ENCODE peak calls at places on chromosomes 1 and 21, in seven cellular contexts. One of them, this sample, is unnamed.
A peak's percentile ranks its signal among the peaks of the same experiment; 100 is the strongest.

GRCh38 chr1:26730695-26731094 is 34.9 kb downstream of the ARID1A start:
- DNase-seq in A549: no peak
- DNase-seq in sigmoid colon: no peak
- DNase-seq in PC-3: no peak
- DNase-seq in GM23338: no peak
- DNase-seq in ovary: no peak
- DNase-seq in fibroblast of lung: peak; percentile 61
- DNase-seq in this sample: no peak

GRCh38 chr1:65505547-65506325 is 85.3 kb downstream of the LEPR start:
- DNase-seq in ovary: peak; percentile 30
- DNase-seq in A549: no peak
- DNase-seq in sigmoid colon: no peak
- DNase-seq in PC-3: no peak
- DNase-seq in GM23338: peak; percentile 20
- DNase-seq in fibroblast of lung: peak; percentile 33
- DNase-seq in this sample: no peak

GRCh38 chr1:152220166-152221163 is 3.5 kb downstream of the HRNR start:
- DNase-seq in GM23338: no peak
- DNase-seq in ovary: peak; percentile 8
- DNase-seq in fibroblast of lung: no peak
- DNase-seq in sigmoid colon: peak; percentile 57
- DNase-seq in A549: no peak
- DNase-seq in PC-3: no peak
- DNase-seq in this sample: no peak

GRCh38 chr1:86155807-86156561 is 588 bp downstream of the COL24A1 start:
- DNase-seq in sigmoid colon: peak; percentile 85
- DNase-seq in PC-3: no peak
- DNase-seq in ovary: peak; percentile 53
- DNase-seq in A549: no peak
- DNase-seq in GM23338: peak; percentile 53
- DNase-seq in fibroblast of lung: peak; percentile 53
- DNase-seq in this sample: peak; percentile 15

GRCh38 chr1:21641967-21642366 is 27.2 kb downstream of the RAP1GAP start:
- DNase-seq in fibroblast of lung: no peak
- DNase-seq in PC-3: no peak
- DNase-seq in GM23338: no peak
- DNase-seq in sigmoid colon: no peak
- DNase-seq in ovary: no peak
- DNase-seq in A549: no peak
- DNase-seq in this sample: peak; percentile 90

GRCh38 chr1:212621043-212621829 is 12.7 kb downstream of the ATF3 start:
- DNase-seq in ovary: no peak
- DNase-seq in sigmoid colon: no peak
- DNase-seq in PC-3: no peak
- DNase-seq in fibroblast of lung: no peak
- DNase-seq in A549: no peak
- DNase-seq in GM23338: no peak
- DNase-seq in this sample: no peak

GRCh38 chr1:86396503-86396900 is 379 bp upstream of the ODF2L start:
- DNase-seq in PC-3: no peak
- DNase-seq in fibroblast of lung: no peak
- DNase-seq in sigmoid colon: no peak
- DNase-seq in ovary: no peak
- DNase-seq in A549: no peak
- DNase-seq in GM23338: peak; percentile 47
- DNase-seq in this sample: no peak

GRCh38 chr1:20199410-20199809 is 13.1 kb upstream of the PLA2G2C start:
- DNase-seq in ovary: no peak
- DNase-seq in fibroblast of lung: no peak
- DNase-seq in GM23338: no peak
- DNase-seq in A549: no peak
- DNase-seq in PC-3: peak; percentile 76
- DNase-seq in sigmoid colon: no peak
- DNase-seq in this sample: no peak

GRCh38 chr1:109167114-109167513 is 46.6 kb upstream of the SARS1 start:
- DNase-seq in GM23338: no peak
- DNase-seq in ovary: no peak
- DNase-seq in PC-3: no peak
- DNase-seq in sigmoid colon: no peak
- DNase-seq in fibroblast of lung: peak; percentile 59
- DNase-seq in A549: no peak
- DNase-seq in this sample: no peak

GRCh38 chr21:46297311-46298082 is 11.4 kb downstream of the YBEY start:
- DNase-seq in sigmoid colon: no peak
- DNase-seq in GM23338: peak; percentile 79
- DNase-seq in A549: no peak
- DNase-seq in ovary: peak; percentile 43
- DNase-seq in PC-3: no peak
- DNase-seq in fibroblast of lung: peak; percentile 33
- DNase-seq in this sample: no peak

GRCh38 chr21:46295177-46295711 is 9.1 kb downstream of the YBEY start:
- DNase-seq in A549: no peak
- DNase-seq in ovary: no peak
- DNase-seq in GM23338: peak; percentile 22
- DNase-seq in fibroblast of lung: peak; percentile 85
- DNase-seq in PC-3: no peak
- DNase-seq in sigmoid colon: no peak
- DNase-seq in this sample: no peak

GRCh38 chr21:46294647-46295176 is 8.6 kb downstream of the YBEY start:
- DNase-seq in fibroblast of lung: peak; percentile 86
- DNase-seq in A549: no peak
- DNase-seq in sigmoid colon: no peak
- DNase-seq in GM23338: no peak
- DNase-seq in PC-3: no peak
- DNase-seq in ovary: no peak
- DNase-seq in this sample: no peak

GRCh38 chr21:46298083-46298412 is 11.9 kb downstream of the YBEY start:
- DNase-seq in A549: no peak
- DNase-seq in ovary: no peak
- DNase-seq in sigmoid colon: no peak
- DNase-seq in fibroblast of lung: no peak
- DNase-seq in PC-3: no peak
- DNase-seq in GM23338: no peak
- DNase-seq in this sample: no peak

DNA sequence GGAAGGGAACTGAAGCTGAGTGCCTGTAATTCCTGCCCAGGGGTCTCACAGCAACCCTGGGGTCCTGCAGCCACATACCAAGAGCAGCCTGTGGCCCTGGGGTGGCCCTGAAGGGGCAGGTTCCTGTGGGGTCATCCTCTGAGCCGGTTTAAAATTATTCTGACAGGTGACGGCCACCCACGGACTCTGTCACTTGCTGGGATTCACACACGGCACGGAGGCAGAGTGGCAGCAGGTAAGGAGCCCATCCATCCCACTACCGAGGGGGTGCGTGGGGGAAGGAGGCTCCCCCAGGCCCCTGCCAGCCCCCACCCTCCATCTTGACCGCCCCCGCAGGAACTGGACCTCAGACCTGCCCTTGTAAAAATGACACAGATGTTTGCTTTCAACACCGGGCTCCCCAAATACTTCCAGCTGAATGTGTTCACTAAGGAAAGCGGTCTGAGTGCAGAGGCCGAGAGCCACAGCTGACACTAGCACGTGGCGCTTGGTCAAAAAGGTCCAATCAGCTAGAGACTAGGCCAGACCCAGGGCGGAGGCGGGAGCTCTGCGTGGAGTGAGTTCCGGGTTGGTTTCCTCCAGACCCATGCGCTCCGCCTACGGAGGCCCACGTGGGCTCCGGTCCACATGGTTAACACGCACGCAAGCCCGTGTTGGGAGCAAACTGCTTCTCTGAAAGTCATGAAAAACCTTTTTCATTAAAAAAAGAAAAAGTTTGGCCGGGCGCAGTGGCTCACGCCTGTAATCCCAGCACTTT is 10.0 kb downstream of the YBEY start:
- DNase-seq in PC-3: no peak
- DNase-seq in ovary: peak; percentile 73
- DNase-seq in GM23338: peak; percentile 59
- DNase-seq in fibroblast of lung: peak; percentile 40
- DNase-seq in sigmoid colon: peak; percentile 95
- DNase-seq in A549: no peak
- DNase-seq in this sample: peak; percentile 62
- H3K27ac ChIP-seq in PC-3: no peak overlapping the region
- H3K27ac ChIP-seq in ovary: peak overlapping the region; percentile 61
- H3K27ac ChIP-seq in GM23338: no peak overlapping the region
- H3K27ac ChIP-seq in fibroblast of lung: no peak overlapping the region
- H3K27ac ChIP-seq in sigmoid colon: peak overlapping the region; percentile 60
- H3K27ac ChIP-seq in A549: no peak overlapping the region
- H3K27ac ChIP-seq in this sample: no peak overlapping the region

GRCh38 chr1:111222308-111223125 is 5.0 kb upstream of the CHI3L2 start:
- DNase-seq in GM23338: peak; percentile 89
- DNase-seq in sigmoid colon: peak; percentile 83
- DNase-seq in fibroblast of lung: peak; percentile 49
- DNase-seq in ovary: peak; percentile 74
- DNase-seq in A549: peak; percentile 56
- DNase-seq in PC-3: peak; percentile 90
- DNase-seq in this sample: peak; percentile 75

GRCh38 chr1:111221276-111221632 is 6.3 kb upstream of the CHI3L2 start:
- DNase-seq in sigmoid colon: no peak
- DNase-seq in GM23338: no peak
- DNase-seq in PC-3: no peak
- DNase-seq in fibroblast of lung: no peak
- DNase-seq in A549: no peak
- DNase-seq in ovary: no peak
- DNase-seq in this sample: no peak

GRCh38 chr1:111220302-111220890 is 7.1 kb upstream of the CHI3L2 start:
- DNase-seq in GM23338: no peak
- DNase-seq in fibroblast of lung: no peak
- DNase-seq in A549: no peak
- DNase-seq in PC-3: no peak
- DNase-seq in ovary: no peak
- DNase-seq in sigmoid colon: no peak
- DNase-seq in this sample: no peak

GRCh38 chr1:111223126-111223443 is 4.4 kb upstream of the CHI3L2 start:
- DNase-seq in A549: no peak
- DNase-seq in PC-3: no peak
- DNase-seq in GM23338: no peak
- DNase-seq in ovary: no peak
- DNase-seq in fibroblast of lung: no peak
- DNase-seq in sigmoid colon: no peak
- DNase-seq in this sample: no peak

DNA sequence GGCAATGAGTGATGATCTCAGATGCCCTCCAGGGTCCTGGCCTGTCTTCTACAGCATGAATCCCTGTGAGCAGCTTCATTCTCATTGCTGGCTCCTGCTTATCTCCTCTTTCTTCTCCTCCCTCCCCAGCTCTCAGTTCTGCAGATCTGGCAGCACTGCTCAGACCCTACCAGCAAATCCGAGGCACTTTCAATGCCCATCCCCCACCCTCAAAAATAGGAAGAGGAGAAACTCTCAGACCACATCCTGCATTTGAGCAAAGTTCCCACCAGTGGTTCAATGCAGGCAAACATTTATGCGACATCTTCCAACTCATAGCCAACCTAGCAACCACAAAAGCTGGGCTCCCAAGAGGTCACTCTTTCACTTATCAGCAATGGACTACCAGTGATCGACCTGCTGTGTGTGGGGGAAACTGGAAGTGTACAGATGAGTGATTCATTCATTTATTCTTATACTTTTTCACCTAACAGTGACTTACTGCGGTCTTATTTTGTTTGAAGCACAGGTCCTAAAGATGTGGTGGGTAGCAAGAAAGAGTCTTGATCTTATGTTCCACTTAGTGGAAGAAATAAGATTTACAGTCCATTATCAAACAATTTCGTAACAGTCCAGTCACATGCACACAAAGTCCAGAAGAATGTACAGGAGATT is 5.8 kb upstream of the CHI3L2 start:
- DNase-seq in fibroblast of lung: peak; percentile 36
- DNase-seq in GM23338: no peak
- DNase-seq in PC-3: no peak
- DNase-seq in sigmoid colon: no peak
- DNase-seq in ovary: no peak
- DNase-seq in A549: no peak
- DNase-seq in this sample: no peak
- H3K27ac ChIP-seq in fibroblast of lung: no peak overlapping the region
- H3K27ac ChIP-seq in GM23338: no peak overlapping the region
- H3K27ac ChIP-seq in PC-3: no peak overlapping the region
- H3K27ac ChIP-seq in sigmoid colon: no peak overlapping the region
- H3K27ac ChIP-seq in ovary: no peak overlapping the region
- H3K27ac ChIP-seq in A549: no peak overlapping the region
- H3K27ac ChIP-seq in this sample: no peak overlapping the region

GRCh38 chr1:228082975-228083870 is 715 bp downstream of the ARF1 start:
- DNase-seq in ovary: peak; percentile 76
- DNase-seq in PC-3: peak; percentile 48
- DNase-seq in sigmoid colon: peak; percentile 87
- DNase-seq in GM23338: peak; percentile 40
- DNase-seq in fibroblast of lung: peak; percentile 44
- DNase-seq in A549: no peak
- DNase-seq in this sample: peak; percentile 72

GRCh38 chr1:228084797-228085196 is 2.3 kb downstream of the ARF1 start:
- DNase-seq in fibroblast of lung: no peak
- DNase-seq in GM23338: no peak
- DNase-seq in PC-3: no peak
- DNase-seq in A549: no peak
- DNase-seq in sigmoid colon: no peak
- DNase-seq in ovary: peak; percentile 8
- DNase-seq in this sample: no peak

GRCh38 chr1:228083871-228084278 is 1.4 kb downstream of the ARF1 start:
- DNase-seq in fibroblast of lung: peak; percentile 23
- DNase-seq in PC-3: peak; percentile 35
- DNase-seq in A549: no peak
- DNase-seq in GM23338: no peak
- DNase-seq in sigmoid colon: no peak
- DNase-seq in ovary: peak; percentile 40
- DNase-seq in this sample: no peak

GRCh38 chr1:228085287-228085926 is 2.9 kb downstream of the ARF1 start:
- DNase-seq in fibroblast of lung: peak; percentile 76
- DNase-seq in PC-3: peak; percentile 45
- DNase-seq in sigmoid colon: no peak
- DNase-seq in A549: no peak
- DNase-seq in ovary: peak; percentile 19
- DNase-seq in GM23338: peak; percentile 37
- DNase-seq in this sample: no peak

DNA sequence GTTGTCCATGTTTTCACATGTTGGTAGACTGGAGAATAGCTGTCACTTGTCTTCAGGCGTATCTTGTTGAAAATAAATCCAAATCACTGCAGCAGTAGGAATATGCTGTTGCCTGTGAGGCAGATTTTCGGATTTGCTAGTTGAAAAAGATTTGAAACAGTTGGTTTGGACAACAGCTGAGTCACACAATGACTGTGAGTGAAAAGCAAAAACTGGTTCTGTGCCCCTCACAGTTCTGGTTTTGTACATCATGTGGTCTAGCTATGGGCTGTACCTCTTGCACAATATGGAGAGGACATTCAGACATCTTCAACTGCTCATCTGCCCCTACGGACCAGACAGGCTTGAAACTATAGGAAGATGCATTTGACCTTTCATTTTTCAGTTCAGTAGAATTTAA is 1.8 kb downstream of the ARF1 start:
- DNase-seq in ovary: peak; percentile 7
- DNase-seq in A549: no peak
- DNase-seq in GM23338: no peak
- DNase-seq in PC-3: peak; percentile 94
- DNase-seq in fibroblast of lung: peak; percentile 59
- DNase-seq in sigmoid colon: no peak
- DNase-seq in this sample: no peak
- H3K27ac ChIP-seq in ovary: no peak overlapping the region
- H3K27ac ChIP-seq in A549: peak overlapping the region; percentile 97
- H3K27ac ChIP-seq in GM23338: no peak overlapping the region
- H3K27ac ChIP-seq in PC-3: peak overlapping the region; percentile 33
- H3K27ac ChIP-seq in fibroblast of lung: peak overlapping the region; percentile 96
- H3K27ac ChIP-seq in sigmoid colon: peak overlapping the region; percentile 97
- H3K27ac ChIP-seq in this sample: peak overlapping the region; percentile 100

GRCh38 chr21:31266241-31266640 is 77.8 kb downstream of the TIAM1 start:
- DNase-seq in PC-3: no peak
- DNase-seq in A549: no peak
- DNase-seq in GM23338: no peak
- DNase-seq in ovary: no peak
- DNase-seq in fibroblast of lung: no peak
- DNase-seq in sigmoid colon: no peak
- DNase-seq in this sample: no peak
- H3K27ac ChIP-seq in PC-3: no peak overlapping the region
- H3K27ac ChIP-seq in A549: no peak overlapping the region
- H3K27ac ChIP-seq in GM23338: no peak overlapping the region
- H3K27ac ChIP-seq in ovary: no peak overlapping the region
- H3K27ac ChIP-seq in fibroblast of lung: no peak overlapping the region
- H3K27ac ChIP-seq in sigmoid colon: no peak overlapping the region
- H3K27ac ChIP-seq in this sample: no peak overlapping the region

This sample was measured in adrenal gland.